ENCODE peak calls at places on chromosomes 4 and X, in nine cellular contexts. One of them, this sample, is unnamed.

GRCh38 chrX:153378607-153379006 is 22.5 kb downstream of the PNMA6E start:
- DNase-seq in Peyer's patch: no peak
- DNase-seq in ovary: no peak
- DNase-seq in CD8-positive, alpha-beta T cell: no peak
- DNase-seq in bronchial epithelial cell: no peak
- DNase-seq in astrocyte of the spinal cord: no peak
- DNase-seq in sigmoid colon: no peak
- DNase-seq in left lung: no peak
- DNase-seq in MM.1S: no peak
- DNase-seq in this sample: no peak

GRCh38 chr4:130131536-130131935 is 1035.6 kb downstream of the C4orf33 start:
- DNase-seq in bronchial epithelial cell: no peak
- DNase-seq in astrocyte of the spinal cord: no peak
- DNase-seq in left lung: no peak
- DNase-seq in Peyer's patch: no peak
- DNase-seq in sigmoid colon: no peak
- DNase-seq in ovary: no peak
- DNase-seq in MM.1S: no peak
- DNase-seq in CD8-positive, alpha-beta T cell: no peak
- DNase-seq in this sample: no peak

GRCh38 chr4:158863296-158863695 is 94.5 kb downstream of the FNIP2 start:
- DNase-seq in CD8-positive, alpha-beta T cell: no peak
- DNase-seq in ovary: no peak
- DNase-seq in left lung: no peak
- DNase-seq in bronchial epithelial cell: no peak
- DNase-seq in sigmoid colon: no peak
- DNase-seq in MM.1S: no peak
- DNase-seq in astrocyte of the spinal cord: no peak
- DNase-seq in Peyer's patch: no peak
- DNase-seq in this sample: no peak

GRCh38 chr4:84379881-84380618 is 119.0 kb downstream of the NKX6-1 start:
- DNase-seq in left lung: no peak
- DNase-seq in CD8-positive, alpha-beta T cell: no peak
- DNase-seq in MM.1S: no peak
- DNase-seq in ovary: no peak
- DNase-seq in sigmoid colon: no peak
- DNase-seq in Peyer's patch: no peak
- DNase-seq in bronchial epithelial cell: peak; percentile 41
- DNase-seq in astrocyte of the spinal cord: peak; percentile 49
- DNase-seq in this sample: no peak

GRCh38 chrX:15310117-15310516 is 5.3 kb downstream of the ASB11 start:
- DNase-seq in bronchial epithelial cell: no peak
- DNase-seq in ovary: no peak
- DNase-seq in sigmoid colon: no peak
- DNase-seq in astrocyte of the spinal cord: no peak
- DNase-seq in left lung: peak; percentile 39
- DNase-seq in Peyer's patch: no peak
- DNase-seq in MM.1S: no peak
- DNase-seq in CD8-positive, alpha-beta T cell: no peak
- DNase-seq in this sample: no peak

GRCh38 chrX:139194571-139195280 is 335.8 kb upstream of the F9 start:
- DNase-seq in MM.1S: peak; percentile 78
- DNase-seq in Peyer's patch: no peak
- DNase-seq in astrocyte of the spinal cord: no peak
- DNase-seq in bronchial epithelial cell: peak; percentile 48
- DNase-seq in sigmoid colon: no peak
- DNase-seq in ovary: peak; percentile 12
- DNase-seq in left lung: no peak
- DNase-seq in CD8-positive, alpha-beta T cell: no peak
- DNase-seq in this sample: no peak

GRCh38 chr4:48184891-48185290 is 50.8 kb upstream of the TXK start:
- DNase-seq in ovary: no peak
- DNase-seq in bronchial epithelial cell: no peak
- DNase-seq in sigmoid colon: no peak
- DNase-seq in CD8-positive, alpha-beta T cell: no peak
- DNase-seq in astrocyte of the spinal cord: peak; percentile 58
- DNase-seq in Peyer's patch: no peak
- DNase-seq in MM.1S: no peak
- DNase-seq in left lung: no peak
- DNase-seq in this sample: no peak

GRCh38 chrX:14476169-14476568 is 53.2 kb upstream of the GLRA2 start:
- DNase-seq in left lung: no peak
- DNase-seq in Peyer's patch: no peak
- DNase-seq in sigmoid colon: no peak
- DNase-seq in astrocyte of the spinal cord: peak; percentile 9
- DNase-seq in CD8-positive, alpha-beta T cell: no peak
- DNase-seq in ovary: no peak
- DNase-seq in MM.1S: no peak
- DNase-seq in bronchial epithelial cell: no peak
- DNase-seq in this sample: no peak

GRCh38 chrX:11151799-11152591 is 40.9 kb downstream of the HCCS start:
- DNase-seq in ovary: no peak
- DNase-seq in sigmoid colon: no peak
- DNase-seq in astrocyte of the spinal cord: no peak
- DNase-seq in CD8-positive, alpha-beta T cell: no peak
- DNase-seq in Peyer's patch: no peak
- DNase-seq in MM.1S: no peak
- DNase-seq in left lung: no peak
- DNase-seq in bronchial epithelial cell: no peak
- DNase-seq in this sample: no peak

GRCh38 chr4:14176613-14177012 is 549.1 kb upstream of the BOD1L1 start:
- DNase-seq in astrocyte of the spinal cord: no peak
- DNase-seq in CD8-positive, alpha-beta T cell: no peak
- DNase-seq in Peyer's patch: no peak
- DNase-seq in MM.1S: no peak
- DNase-seq in sigmoid colon: no peak
- DNase-seq in bronchial epithelial cell: peak; percentile 15
- DNase-seq in ovary: no peak
- DNase-seq in left lung: no peak
- DNase-seq in this sample: no peak

DNA sequence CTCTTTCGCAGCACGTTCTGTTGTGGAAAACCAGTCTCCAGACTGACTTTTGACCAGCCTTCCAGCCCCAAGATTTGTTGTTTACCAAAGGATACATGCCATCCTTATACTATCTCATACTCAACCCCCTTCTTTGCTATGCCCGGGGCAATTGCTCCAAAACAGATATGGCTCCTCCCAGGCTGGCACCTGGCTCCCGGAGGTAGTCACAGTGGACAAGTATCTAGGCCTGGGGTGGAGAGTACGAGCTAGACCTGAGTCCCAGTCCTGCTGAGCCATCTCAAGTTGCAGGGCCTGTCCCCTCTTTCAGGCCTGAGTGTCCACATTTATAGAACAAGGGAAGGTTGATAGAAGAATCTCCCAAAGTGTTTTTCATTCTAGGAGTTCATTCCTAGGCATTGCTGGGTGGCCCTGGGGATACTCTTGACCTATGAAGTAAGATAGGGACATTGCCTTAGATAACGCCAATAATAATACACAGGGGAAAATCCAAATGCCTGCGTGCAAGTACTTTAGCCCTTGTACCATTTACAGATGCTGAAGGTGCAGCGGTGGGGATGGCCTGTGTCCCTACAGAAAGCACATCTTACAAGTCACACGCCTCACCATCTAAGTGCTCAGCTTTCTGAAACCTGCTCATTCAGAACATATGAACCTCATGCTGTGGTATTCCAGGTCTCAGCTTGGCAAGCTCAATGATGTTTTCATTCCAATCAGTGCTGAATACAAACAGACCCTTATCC is 136.7 kb upstream of the MAMLD1 start:
- DNase-seq in Peyer's patch: no peak
- DNase-seq in astrocyte of the spinal cord: no peak
- DNase-seq in CD8-positive, alpha-beta T cell: peak; percentile 39
- DNase-seq in bronchial epithelial cell: no peak
- DNase-seq in MM.1S: no peak
- DNase-seq in sigmoid colon: peak; percentile 49
- DNase-seq in left lung: no peak
- DNase-seq in ovary: no peak
- DNase-seq in this sample: no peak
- H3K4me3 ChIP-seq in Peyer's patch: no peak overlapping the region
- H3K4me3 ChIP-seq in astrocyte of the spinal cord: no peak overlapping the region
- H3K4me3 ChIP-seq in CD8-positive, alpha-beta T cell: no peak overlapping the region
- H3K4me3 ChIP-seq in bronchial epithelial cell: no peak overlapping the region
- H3K4me3 ChIP-seq in MM.1S: no peak overlapping the region
- H3K4me3 ChIP-seq in sigmoid colon: no peak overlapping the region
- H3K4me3 ChIP-seq in left lung: no peak overlapping the region
- H3K4me3 ChIP-seq in ovary: no peak overlapping the region
- H3K4me3 ChIP-seq in this sample: no peak overlapping the region

GRCh38 chr4:38800366-38800765 is 4.2 kb downstream of the TLR1 start:
- DNase-seq in ovary: no peak
- DNase-seq in MM.1S: no peak
- DNase-seq in astrocyte of the spinal cord: no peak
- DNase-seq in CD8-positive, alpha-beta T cell: no peak
- DNase-seq in bronchial epithelial cell: no peak
- DNase-seq in Peyer's patch: no peak
- DNase-seq in sigmoid colon: no peak
- DNase-seq in left lung: no peak
- DNase-seq in this sample: no peak
- H3K4me3 ChIP-seq in ovary: no peak overlapping the region
- H3K4me3 ChIP-seq in MM.1S: no peak overlapping the region
- H3K4me3 ChIP-seq in astrocyte of the spinal cord: no peak overlapping the region
- H3K4me3 ChIP-seq in CD8-positive, alpha-beta T cell: no peak overlapping the region
- H3K4me3 ChIP-seq in bronchial epithelial cell: no peak overlapping the region
- H3K4me3 ChIP-seq in Peyer's patch: no peak overlapping the region
- H3K4me3 ChIP-seq in sigmoid colon: no peak overlapping the region
- H3K4me3 ChIP-seq in left lung: peak overlapping the region; percentile 49
- H3K4me3 ChIP-seq in this sample: no peak overlapping the region

DNA sequence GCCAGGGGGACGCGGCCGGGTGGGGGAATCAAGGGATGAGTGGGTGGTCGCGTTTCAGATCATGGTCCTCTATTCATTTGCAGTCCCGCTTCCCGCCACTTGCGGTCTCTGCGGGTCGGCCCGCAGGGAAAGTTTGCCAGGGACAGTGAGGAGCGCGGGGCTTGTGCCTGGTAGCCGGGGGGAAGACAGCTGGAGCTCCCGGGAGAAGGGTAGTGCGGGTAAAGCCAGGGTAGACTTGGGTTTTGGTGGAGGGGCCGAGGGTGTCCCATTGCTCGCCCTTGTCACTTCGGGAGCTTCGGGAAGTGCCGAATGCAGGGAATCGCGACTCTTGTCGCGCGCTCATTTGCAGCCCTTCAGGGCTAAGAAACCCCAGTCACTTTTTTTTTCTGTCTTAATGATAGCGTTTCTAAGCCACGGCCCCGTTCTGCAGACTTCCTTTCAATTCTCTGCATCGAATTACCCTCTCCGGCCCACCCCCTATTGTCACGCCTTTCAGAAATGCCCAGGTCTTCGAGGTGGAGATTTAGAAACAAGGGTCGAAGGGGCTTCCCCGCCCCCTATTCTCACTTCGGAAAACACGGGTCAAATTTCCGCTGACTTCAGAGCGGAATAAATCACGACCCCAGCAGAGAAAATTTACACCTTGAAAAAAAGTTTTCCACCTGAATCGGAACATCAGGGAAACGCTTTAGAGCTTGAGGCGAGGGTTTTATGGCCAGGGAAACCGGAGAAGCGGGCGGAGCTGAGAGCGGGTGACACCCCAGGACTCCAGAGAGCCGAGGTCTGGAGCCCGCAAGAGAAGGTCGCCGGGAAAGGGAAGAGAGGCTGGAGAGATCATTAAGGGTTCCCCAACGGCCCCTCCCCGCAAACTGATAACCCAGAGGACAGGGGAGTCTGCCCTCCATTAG is 1.4 kb downstream of the SHISA3 start:
- DNase-seq in sigmoid colon: no peak
- DNase-seq in astrocyte of the spinal cord: peak; percentile 13
- DNase-seq in ovary: no peak
- DNase-seq in CD8-positive, alpha-beta T cell: no peak
- DNase-seq in bronchial epithelial cell: no peak
- DNase-seq in Peyer's patch: no peak
- DNase-seq in MM.1S: no peak
- DNase-seq in left lung: no peak
- DNase-seq in this sample: no peak
- H3K4me3 ChIP-seq in sigmoid colon: peak overlapping the region; percentile 46
- H3K4me3 ChIP-seq in astrocyte of the spinal cord: peak overlapping the region; percentile 43
- H3K4me3 ChIP-seq in ovary: no peak overlapping the region
- H3K4me3 ChIP-seq in CD8-positive, alpha-beta T cell: peak overlapping the region; percentile 59
- H3K4me3 ChIP-seq in bronchial epithelial cell: no peak overlapping the region
- H3K4me3 ChIP-seq in Peyer's patch: peak overlapping the region; percentile 33
- H3K4me3 ChIP-seq in MM.1S: peak overlapping the region; percentile 71
- H3K4me3 ChIP-seq in left lung: peak overlapping the region; percentile 45
- H3K4me3 ChIP-seq in this sample: no peak overlapping the region

GRCh38 chr4:110612631-110613269 is 10.1 kb downstream of the PITX2 start:
- DNase-seq in left lung: no peak
- DNase-seq in bronchial epithelial cell: no peak
- DNase-seq in sigmoid colon: no peak
- DNase-seq in MM.1S: no peak
- DNase-seq in Peyer's patch: no peak
- DNase-seq in CD8-positive, alpha-beta T cell: no peak
- DNase-seq in ovary: no peak
- DNase-seq in astrocyte of the spinal cord: no peak
- DNase-seq in this sample: no peak
- H3K4me3 ChIP-seq in left lung: no peak overlapping the region
- H3K4me3 ChIP-seq in bronchial epithelial cell: no peak overlapping the region
- H3K4me3 ChIP-seq in sigmoid colon: no peak overlapping the region
- H3K4me3 ChIP-seq in MM.1S: no peak overlapping the region
- H3K4me3 ChIP-seq in Peyer's patch: no peak overlapping the region
- H3K4me3 ChIP-seq in CD8-positive, alpha-beta T cell: no peak overlapping the region
- H3K4me3 ChIP-seq in ovary: no peak overlapping the region
- H3K4me3 ChIP-seq in astrocyte of the spinal cord: no peak overlapping the region
- H3K4me3 ChIP-seq in this sample: no peak overlapping the region